ENCODE peak calls at places on chromosomes 13 and 19, in eight cellular contexts. W is CD4-positive, CD25-positive, alpha-beta regulatory T cell; Y is uterus; Q is sigmoid colon; O is GM23338; V is ovary; F is Peyer's patch; H is heart left ventricle. D is an unnamed sample.

GRCh38 chr13:49681837-49682236 is 9.4 kb downstream of the EBPL start:
- DNase-seq in Q (no peak), F (no peak), Y (no peak), O (no peak), V (no peak), H (no peak), W (no peak), D (no peak)

GRCh38 chr19:34832581-34833112 is 59.6 kb upstream of the ZNF599 start:
- DNase-seq in H (peak; percentile 12), Q (no peak), O (no peak), F (no peak), W (no peak), Y (no peak), V (no peak), D (no peak)

GRCh38 chr19:12668937-12669271 is 2.3 kb downstream of the WDR83 start:
- DNase-seq in W (peak; percentile 65), Q (peak; percentile 84), F (no peak), H (peak; percentile 46), V (no peak), O (peak; percentile 74), Y (peak; percentile 54), D (peak; percentile 45)

GRCh38 chr19:16920816-16921529 is 32.2 kb downstream of the F2RL3 start:
- DNase-seq in F (no peak), Q (no peak), W (no peak), V (no peak), O (no peak), H (no peak), Y (no peak), D (no peak)

GRCh38 chr19:48455908-48456562 is 661 bp downstream of the KCNJ14 start:
- DNase-seq in H (no peak), Y (no peak), W (no peak), V (peak; percentile 27), Q (no peak), O (no peak), F (no peak), D (no peak)

GRCh38 chr19:43636121-43636683 is 3.4 kb downstream of the CADM4 start:
- DNase-seq in Y (no peak), F (no peak), Q (no peak), V (no peak), H (no peak), O (peak; percentile 90), W (no peak), D (no peak)

GRCh38 chr13:86729206-86729605 is 930.0 kb upstream of the SLITRK6 start:
- DNase-seq in W (no peak), Q (no peak), H (no peak), Y (no peak), F (no peak), O (no peak), V (no peak), D (no peak)

GRCh38 chr13:51246411-51247298 is 24.5 kb downstream of the FAM124A start:
- DNase-seq in V (no peak), Y (no peak), W (no peak), Q (peak; percentile 85), O (no peak), H (peak; percentile 70), F (no peak), D (peak; percentile 66)

GRCh38 chr13:67932991-67933390 is 702.9 kb upstream of the PCDH9 start:
- DNase-seq in Y (no peak), V (no peak), H (no peak), F (no peak), Q (no peak), W (no peak), O (no peak), D (no peak)

GRCh38 chr19:10780368-10780767 is 55.6 kb downstream of the TMED1 start:
- DNase-seq in Y (peak; percentile 58), Q (peak; percentile 81), V (no peak), F (no peak), H (peak; percentile 63), W (no peak), O (no peak), D (no peak)

GRCh38 chr19:10788146-10788545 is 47.9 kb downstream of the TMED1 start:
- DNase-seq in Y (no peak), V (no peak), H (no peak), O (no peak), W (no peak), F (no peak), Q (no peak), D (no peak)

GRCh38 chr19:10789876-10790275 is 46.1 kb downstream of the TMED1 start:
- DNase-seq in V (no peak), Y (no peak), H (no peak), O (no peak), F (no peak), Q (no peak), W (no peak), D (no peak)

GRCh38 chr19:10782795-10783194 is 53.2 kb downstream of the TMED1 start:
- DNase-seq in W (no peak), H (no peak), Q (no peak), V (no peak), Y (no peak), O (no peak), F (no peak), D (peak; percentile 66)

GRCh38 chr19:10784257-10784656 is 51.8 kb downstream of the TMED1 start:
- DNase-seq in W (no peak), F (no peak), Y (no peak), Q (no peak), H (peak; percentile 59), V (no peak), O (no peak), D (peak; percentile 33)
- H3K36me3 ChIP-seq in W (peaks cover 80% of the 10 kb centered on the region), F (peaks cover 100% of the 10 kb centered on the region), Y (no peaks in the 10 kb centered on the region), Q (peaks cover 59% of the 10 kb centered on the region), H (peaks cover 96% of the 10 kb centered on the region), V (no peaks in the 10 kb centered on the region), O (peaks cover 10% of the 10 kb centered on the region), D (peaks cover 8% of the 10 kb centered on the region)

DNA sequence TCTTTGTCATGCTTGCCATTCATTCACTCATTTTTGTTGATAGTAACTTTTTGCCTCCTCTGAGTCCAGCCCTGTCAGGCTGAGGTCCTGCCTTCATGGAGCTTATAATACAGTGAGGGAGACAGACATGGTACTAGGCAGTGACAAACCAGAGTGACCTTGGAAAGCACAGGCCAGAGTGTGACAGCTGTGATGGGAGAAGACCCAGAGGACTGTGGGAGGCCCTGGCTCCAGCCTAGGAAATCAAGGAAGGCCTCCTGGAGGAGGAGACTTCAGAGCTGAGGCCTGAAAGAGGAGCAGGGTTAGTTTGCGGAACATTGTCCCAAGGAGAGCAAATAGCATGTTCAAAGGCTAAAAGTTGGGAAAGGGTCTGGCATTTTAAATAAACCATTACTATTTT is 20.5 kb downstream of the PAK4 start:
- DNase-seq in Y (no peak), W (no peak), H (no peak), Q (no peak), F (no peak), O (no peak), V (no peak), D (no peak)
- H3K4me3 ChIP-seq in Y (no peak overlapping the region), W (no peak overlapping the region), H (no peak overlapping the region), Q (no peak overlapping the region), F (no peak overlapping the region), O (no peak overlapping the region), V (no peak overlapping the region), D (no peak overlapping the region)

DNA sequence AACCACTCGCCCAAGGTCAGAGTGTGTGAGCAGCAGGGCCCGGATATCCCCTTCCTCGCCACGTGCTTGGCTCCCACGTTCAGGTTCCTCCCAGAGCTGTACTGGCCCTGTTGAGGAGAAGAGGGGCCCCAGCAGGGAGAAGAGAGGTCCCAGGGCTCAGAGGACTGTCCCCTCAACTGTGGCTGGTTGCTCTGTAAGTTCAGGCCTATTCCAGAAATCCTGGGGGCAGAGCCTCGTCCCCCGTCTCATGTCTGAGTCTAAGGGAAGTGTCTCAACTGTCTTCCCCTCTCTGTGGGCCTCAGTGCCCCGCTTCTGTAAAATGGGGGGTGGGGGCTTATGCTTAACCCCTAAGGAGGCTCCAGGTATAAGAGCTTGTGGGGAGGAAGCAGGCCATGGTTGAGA is 3.9 kb downstream of the PPP5C start:
- DNase-seq in V (no peak), W (peak; percentile 73), Q (no peak), O (no peak), Y (no peak), F (peak; percentile 50), H (peak; percentile 61), D (no peak)
- H3K27ac ChIP-seq in V (no peak overlapping the region), W (peak overlapping the region; percentile 76), Q (peak overlapping the region; percentile 66), O (peak overlapping the region; percentile 78), Y (peak overlapping the region; percentile 69), F (peak overlapping the region; percentile 45), H (peak overlapping the region; percentile 71), D (peak overlapping the region; percentile 74)

GRCh38 chr19:38849147-38849745 is 540 bp downstream of the HNRNPL start:
- DNase-seq in Y (peak; percentile 96), Q (peak; percentile 99), O (peak; percentile 94), V (peak; percentile 99), W (peak; percentile 95), F (peak; percentile 96), H (peak; percentile 98), D (peak; percentile 98)

GRCh38 chr19:38849746-38850230 is at the start of gene HNRNPL:
- DNase-seq in W (no peak), Y (no peak), V (peak; percentile 99), O (no peak), F (peak; percentile 99), H (peak; percentile 99), Q (no peak), D (peak; percentile 99)

GRCh38 chr19:38850231-38850975 is 617 bp upstream of the HNRNPL start:
- DNase-seq in Y (peak; percentile 100), F (peak; percentile 98), Q (peak; percentile 100), H (peak; percentile 100), V (peak; percentile 99), O (peak; percentile 100), W (peak; percentile 100), D (peak; percentile 98)

GRCh38 chr19:38846097-38846496 is 3.7 kb downstream of the HNRNPL start:
- DNase-seq in Y (no peak), H (no peak), O (no peak), Q (no peak), F (no peak), W (no peak), V (no peak), D (no peak)

GRCh38 chr19:38848299-38849146 is 1.3 kb downstream of the HNRNPL start:
- DNase-seq in Q (no peak), O (no peak), Y (no peak), F (no peak), V (peak; percentile 52), H (no peak), W (no peak), D (no peak)
- H3K36me3 ChIP-seq in Q (peaks cover 39% of the 10 kb centered on the region), O (peaks cover 45% of the 10 kb centered on the region), Y (no peaks in the 10 kb centered on the region), F (peaks cover 43% of the 10 kb centered on the region), V (no peaks in the 10 kb centered on the region), H (peaks cover 44% of the 10 kb centered on the region), W (peaks cover 44% of the 10 kb centered on the region), D (peaks cover 27% of the 10 kb centered on the region)

D was measured in heart right ventricle.